ENCODE peak calls at places on chromosomes 16 and 17, in five cellular contexts. One of them, this sample, is unnamed.

GRCh38 chr17:28488154-28488883 is 14.9 kb downstream of the SLC13A2 start:
- DNase-seq in amniotic stem cell: no peak
- DNase-seq in cardiac fibroblast: no peak
- DNase-seq in heart left ventricle: no peak
- DNase-seq in kidney glomerular epithelial cell: no peak
- DNase-seq in this sample: no peak

GRCh38 chr17:72901098-72901497 is 191.4 kb downstream of the SLC39A11 start:
- DNase-seq in amniotic stem cell: no peak
- DNase-seq in cardiac fibroblast: no peak
- DNase-seq in heart left ventricle: no peak
- DNase-seq in kidney glomerular epithelial cell: no peak
- DNase-seq in this sample: no peak

GRCh38 chr16:69029121-69029520 is 76.3 kb upstream of the HAS3 start:
- DNase-seq in amniotic stem cell: no peak
- DNase-seq in cardiac fibroblast: no peak
- DNase-seq in heart left ventricle: no peak
- DNase-seq in kidney glomerular epithelial cell: no peak
- DNase-seq in this sample: no peak

GRCh38 chr17:77086433-77087010 is 54.2 kb upstream of the SEC14L1 start:
- DNase-seq in amniotic stem cell: peak; percentile 54
- DNase-seq in cardiac fibroblast: peak; percentile 83
- DNase-seq in heart left ventricle: peak; percentile 84
- DNase-seq in kidney glomerular epithelial cell: peak; percentile 73
- DNase-seq in this sample: peak; percentile 38

GRCh38 chr16:84730406-84731106 is 30.8 kb downstream of the USP10 start:
- DNase-seq in amniotic stem cell: peak; percentile 76
- DNase-seq in cardiac fibroblast: peak; percentile 93
- DNase-seq in heart left ventricle: peak; percentile 58
- DNase-seq in kidney glomerular epithelial cell: peak; percentile 84
- DNase-seq in this sample: no peak

GRCh38 chr17:38727661-38728220 is 2.4 kb upstream of the CISD3 start:
- DNase-seq in amniotic stem cell: no peak
- DNase-seq in cardiac fibroblast: no peak
- DNase-seq in heart left ventricle: no peak
- DNase-seq in kidney glomerular epithelial cell: no peak
- DNase-seq in this sample: no peak

GRCh38 chr16:13238182-13238581 is 336.8 kb downstream of the SHISA9 start:
- DNase-seq in amniotic stem cell: no peak
- DNase-seq in cardiac fibroblast: no peak
- DNase-seq in heart left ventricle: no peak
- DNase-seq in kidney glomerular epithelial cell: no peak
- DNase-seq in this sample: no peak

GRCh38 chr17:56172517-56172982 is 19.3 kb downstream of the ANKFN1 start:
- DNase-seq in amniotic stem cell: no peak
- DNase-seq in cardiac fibroblast: no peak
- DNase-seq in heart left ventricle: peak; percentile 44
- DNase-seq in kidney glomerular epithelial cell: no peak
- DNase-seq in this sample: peak; percentile 83

GRCh38 chr16:30394603-30395154 is 541 bp upstream of the ZNF48 start:
- DNase-seq in amniotic stem cell: no peak
- DNase-seq in cardiac fibroblast: peak; percentile 67
- DNase-seq in heart left ventricle: peak; percentile 65
- DNase-seq in kidney glomerular epithelial cell: peak; percentile 10
- DNase-seq in this sample: no peak

This sample was measured in NCI-H187 treated with DMSO at 0.1 percent for 48 hours.